ENCODE peak calls at places on chromosomes 12 and 14, in five cellular contexts. P is retinal pigment epithelial cell, V is ACHN, H is SK-N-DZ, C is head of caudate nucleus. A is an unnamed sample.

GRCh38 chr14:52641745-52642144 is 53.6 kb downstream of the ERO1A start:
- DNase-seq in P (no peak), V (no peak), H (no peak), C (no peak), A (no peak)

GRCh38 chr12:131828671-131829350 is 618 bp downstream of the MMP17 start:
- DNase-seq in P (no peak), V (peak), H (no peak), C (no peak), A (peak)

GRCh38 chr12:20212036-20212435 is 156.3 kb upstream of the PDE3A start:
- DNase-seq in P (no peak), V (no peak), H (no peak), C (no peak), A (peak)

GRCh38 chr12:40650038-40650704 is 42.1 kb upstream of the CNTN1 start:
- DNase-seq in P (no peak), V (no peak), H (no peak), C (no peak), A (no peak)

GRCh38 chr14:92460916-92461579 is 52.5 kb upstream of the RIN3 start:
- DNase-seq in P (no peak), V (no peak), H (no peak), C (no peak), A (peak)

GRCh38 chr14:23119362-23120327 is 590 bp upstream of the CEBPE start:
- DNase-seq in P (no peak), V (no peak), H (no peak), C (no peak), A (no peak)

GRCh38 chr14:69592923-69593677 is 18.3 kb upstream of the SUSD6 start:
- DNase-seq in P (peak), V (no peak), H (no peak), C (no peak), A (no peak)

GRCh38 chr14:70692210-70692609 is 50.5 kb downstream of the TTC9 start:
- DNase-seq in P (no peak), V (no peak), H (no peak), C (no peak), A (no peak)

GRCh38 chr12:63967781-63968180 is 123.3 kb downstream of the SRGAP1 start:
- DNase-seq in P (no peak), V (peak), H (no peak), C (no peak), A (peak)

GRCh38 chr12:68304626-68305025 is 27.5 kb downstream of the MDM1 start:
- DNase-seq in P (no peak), V (no peak), H (no peak), C (no peak), A (peak)

GRCh38 chr14:50044040-50044651 is 72.2 kb downstream of the VCPKMT start:
- DNase-seq in P (no peak), V (no peak), H (no peak), C (no peak), A (peak)

A was measured in dermis blood vessel endothelial cell.